ENCODE peak calls at places on chromosomes 13 and 19, in ten cellular contexts. K is IMR-90; L is nephron progenitor cell; B is fibroblast of pulmonary artery; D is heart right ventricle; S is cardiac fibroblast; R is fibroblast of lung; W is endothelial cell; C is mammary epithelial cell; A is CD4-positive, alpha-beta T cell. U is an unnamed sample.
A peak's percentile ranks its signal among the peaks of the same experiment; 100 is the strongest.

GRCh38 chr19:13366529-13367143 is 139.6 kb downstream of the CACNA1A start:
- DNase-seq in L (peak; percentile 4), W (peak; percentile 21), C (peak; percentile 5), D (no peak), A (no peak), S (peak; percentile 58), B (peak; percentile 54), K (peak; percentile 31), R (peak; percentile 13), U (peak; percentile 71)

GRCh38 chr19:7200739-7201138 is 93.5 kb downstream of the INSR start:
- DNase-seq in C (no peak), A (no peak), W (no peak), K (no peak), B (no peak), R (no peak), L (no peak), D (no peak), S (no peak), U (no peak)

GRCh38 chr19:38059897-38060296 is 152.9 kb downstream of the SIPA1L3 start:
- DNase-seq in B (peak; percentile 65), A (no peak), S (peak; percentile 83), R (no peak), D (no peak), C (no peak), K (no peak), L (no peak), W (no peak), U (no peak)

GRCh38 chr19:15269806-15270205 is 37.6 kb upstream of the EPHX3 start:
- DNase-seq in B (no peak), D (no peak), W (no peak), K (no peak), L (no peak), C (no peak), A (no peak), S (no peak), R (no peak), U (no peak)

GRCh38 chr13:111967572-111968201 is 99.3 kb upstream of the SOX1 start:
- DNase-seq in D (no peak), C (no peak), K (no peak), B (no peak), R (no peak), W (no peak), S (no peak), L (no peak), A (no peak), U (peak; percentile 33)

GRCh38 chr13:109707044-109707794 is 79.2 kb downstream of the IRS2 start:
- DNase-seq in K (no peak), B (no peak), W (no peak), L (peak; percentile 10), D (no peak), S (no peak), R (no peak), C (no peak), A (no peak), U (peak; percentile 54)

GRCh38 chr19:55461974-55462628 is 659 bp upstream of the ISOC2 start:
- DNase-seq in C (no peak), K (peak; percentile 33), B (peak; percentile 53), D (no peak), R (peak; percentile 31), W (no peak), A (no peak), S (peak; percentile 52), L (no peak), U (peak; percentile 51)

GRCh38 chr13:100520936-100521765 is 67.4 kb downstream of the GGACT start:
- DNase-seq in D (no peak), A (no peak), B (no peak), C (no peak), S (no peak), W (no peak), L (peak; percentile 60), K (no peak), R (no peak), U (peak; percentile 66)

GRCh38 chr13:35824825-35825224 is 306.4 kb downstream of the DCLK1 start:
- DNase-seq in R (no peak), K (no peak), S (no peak), D (no peak), B (no peak), L (no peak), C (no peak), W (no peak), A (no peak), U (no peak)

GRCh38 chr13:91758724-91759123 is 360.3 kb downstream of the GPC5 start:
- DNase-seq in K (no peak), W (no peak), B (no peak), L (no peak), D (no peak), C (no peak), A (no peak), S (no peak), R (no peak), U (no peak)

GRCh38 chr13:38045278-38046048 is 175.9 kb upstream of the TRPC4 start:
- DNase-seq in S (peak; percentile 69), A (no peak), L (no peak), K (peak; percentile 33), C (peak; percentile 27), B (peak; percentile 71), R (peak; percentile 27), W (peak; percentile 11), D (no peak), U (peak; percentile 88)

GRCh38 chr13:36848228-36848982 is 29.4 kb downstream of the RFXAP start:
- DNase-seq in K (peak; percentile 19), W (no peak), B (peak; percentile 14), S (peak; percentile 30), D (no peak), A (no peak), L (no peak), C (no peak), R (no peak), U (peak; percentile 36)

GRCh38 chr13:26991508-26992181 is 180.0 kb downstream of the USP12 start:
- DNase-seq in S (no peak), L (no peak), C (no peak), A (no peak), W (no peak), B (no peak), D (no peak), K (peak; percentile 27), R (no peak), U (no peak)

GRCh38 chr19:16452321-16452720 is 19.4 kb downstream of the EPS15L1 start:
- DNase-seq in C (no peak), B (no peak), D (no peak), R (no peak), W (no peak), A (no peak), S (no peak), L (no peak), K (no peak), U (no peak)

GRCh38 chr19:41657157-41657556 is 30.3 kb upstream of the CEACAM4 start:
- DNase-seq in L (no peak), W (no peak), R (no peak), B (no peak), S (no peak), A (no peak), C (no peak), K (no peak), D (no peak), U (no peak)

GRCh38 chr13:90293793-90294361 is 1053.6 kb upstream of the MIR17HG start:
- DNase-seq in W (no peak), D (no peak), C (no peak), R (peak; percentile 5), L (no peak), S (no peak), A (no peak), B (no peak), K (no peak), U (no peak)

GRCh38 chr19:19217110-19217509 is 5.4 kb downstream of the NCAN start:
- DNase-seq in K (peak; percentile 16), L (no peak), D (no peak), A (no peak), R (peak; percentile 20), S (peak; percentile 49), B (peak; percentile 48), W (no peak), C (peak; percentile 39), U (no peak)
- TF ChIP-seq CTCF in K (no peak), L (no peak), D (no peak), A (no peak), R (no peak), S (peak; percentile 7), B (peak; percentile 25), W (no peak), C (no peak), U (no peak)

GRCh38 chr19:4851551-4852290 is 15.7 kb downstream of the PLIN3 start:
- DNase-seq in R (no peak), L (peak; percentile 82), A (peak; percentile 70), D (peak; percentile 70), K (peak; percentile 42), S (peak; percentile 67), W (peak; percentile 84), C (no peak), B (peak; percentile 55), U (peak; percentile 75)
- TF ChIP-seq CTCF in R (peak; percentile 81), L (peak; percentile 70), A (peak; percentile 73), D (peak; percentile 82), K (peak; percentile 71), S (peak; percentile 88), W (peak; percentile 72), C (peak; percentile 84), B (peak; percentile 89), U (peak; percentile 95)

DNA sequence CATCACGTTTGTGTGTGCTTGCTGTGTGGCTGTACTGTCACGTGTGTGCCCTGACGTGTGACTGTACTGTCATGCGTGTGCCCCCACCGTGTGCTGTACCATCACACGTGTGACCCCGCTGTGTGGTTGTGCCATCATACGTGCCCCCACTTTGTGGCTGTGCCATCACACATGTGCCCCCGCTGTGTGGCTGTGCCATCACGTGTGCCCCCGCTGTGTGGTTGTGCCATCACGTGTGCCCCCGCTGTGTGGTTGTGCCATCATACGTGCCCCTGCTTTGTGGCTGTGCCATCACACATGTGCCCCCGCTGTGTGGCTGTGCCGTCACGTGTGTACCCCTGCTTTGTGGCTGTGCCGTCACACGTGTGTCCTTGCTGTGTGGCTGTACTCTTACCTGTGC is 25.7 kb downstream of the TFDP1 start:
- DNase-seq in D (no peak), L (no peak), A (no peak), S (no peak), C (no peak), R (no peak), W (no peak), B (no peak), K (no peak), U (no peak)
- TF ChIP-seq CTCF in D (no peak), L (no peak), A (no peak), S (no peak), C (no peak), R (no peak), W (no peak), B (no peak), K (no peak), U (no peak)

DNA sequence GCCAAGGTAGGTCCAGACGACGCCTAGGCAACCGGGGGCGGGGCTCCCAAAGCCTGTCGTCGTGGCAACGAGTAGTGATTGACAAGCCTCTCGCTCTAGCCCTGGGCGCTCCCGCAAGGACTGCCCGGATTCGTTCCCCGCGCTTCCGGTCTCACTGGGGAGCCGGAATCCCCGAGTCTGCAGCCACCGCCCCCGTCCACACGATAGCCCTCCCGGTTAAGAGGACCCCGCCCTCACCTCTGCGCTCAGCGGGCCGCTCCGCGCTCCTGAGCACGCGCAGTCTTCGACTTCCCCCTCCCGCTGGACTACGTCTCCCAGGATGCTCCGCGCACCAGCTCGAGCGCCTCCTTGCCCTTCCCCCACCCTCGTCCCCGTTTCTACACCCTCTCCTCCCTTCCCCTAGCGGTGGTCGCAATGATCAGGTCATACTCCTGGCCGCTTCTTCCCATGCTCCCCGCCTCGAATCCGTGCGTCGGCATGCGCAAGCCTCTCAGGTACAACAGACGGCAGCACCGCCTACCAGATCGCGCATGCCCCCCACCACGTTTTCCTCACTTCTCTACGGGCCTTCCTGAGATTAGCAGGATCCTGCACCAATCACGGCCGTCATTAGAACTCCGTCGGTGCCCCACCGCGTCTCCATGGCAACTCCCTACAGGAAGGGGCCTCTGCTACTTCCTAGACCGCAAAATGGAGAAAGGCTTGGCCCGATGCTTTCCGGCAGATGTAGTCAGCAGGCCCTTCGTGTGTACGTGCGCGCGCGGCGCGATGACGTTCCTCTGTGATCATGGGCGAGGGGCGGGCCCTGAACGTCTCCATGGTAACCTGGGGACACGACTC is at the start of gene MZF1:
- DNase-seq in A (peak; percentile 100), R (peak; percentile 100), C (peak; percentile 100), K (peak; percentile 100), L (peak; percentile 99), S (peak; percentile 100), W (peak; percentile 98), D (peak; percentile 100), B (peak; percentile 100), U (peak; percentile 100)
- TF ChIP-seq CTCF in A (no peak), R (no peak), C (peak; percentile 16), K (no peak), L (no peak), S (peak; percentile 17), W (no peak), D (no peak), B (no peak), U (peak; percentile 26)